ENCODE peak calls at places on chromosomes 3 and 15, in four cellular contexts. V is BJ, D is osteocyte, S is AG04450. Y is an unnamed sample.

GRCh38 chr3:22103423-22103822 is 352.4 kb upstream of the ZNF385D start:
- DNase-seq in V (no peak), D (no peak), S (no peak), Y (no peak)

GRCh38 chr3:141659821-141660597 is 78.1 kb upstream of the RNF7 start:
- DNase-seq in V (no peak), D (peak), S (no peak), Y (peak)

GRCh38 chr15:62436235-62436634 is 271.1 kb upstream of the C2CD4B start:
- DNase-seq in V (no peak), D (no peak), S (no peak), Y (no peak)

GRCh38 chr15:80684697-80685096 is 10.4 kb upstream of the ABHD17C start:
- DNase-seq in V (no peak), D (no peak), S (no peak), Y (no peak)

GRCh38 chr3:99505646-99506269 is 132.6 kb upstream of the COL8A1 start:
- DNase-seq in V (peak), D (no peak), S (peak), Y (no peak)

GRCh38 chr3:163555918-163556317 is 1522.4 kb downstream of the SI start:
- DNase-seq in V (no peak), D (no peak), S (no peak), Y (no peak)

GRCh38 chr3:12868039-12869024 is 27.0 kb upstream of the RPL32 start:
- DNase-seq in V (no peak), D (peak), S (peak), Y (peak)

GRCh38 chr15:40308844-40309189 is 1.1 kb upstream of the PLCB2 start:
- DNase-seq in V (no peak), D (no peak), S (no peak), Y (no peak)

GRCh38 chr15:101115318-101115886 is 136.4 kb downstream of the CHSY1 start:
- DNase-seq in V (no peak), D (no peak), S (no peak), Y (no peak)

GRCh38 chr3:58009749-58010535 is 1.7 kb downstream of the FLNB start:
- DNase-seq in V (no peak), D (no peak), S (no peak), Y (no peak)

GRCh38 chr3:18237251-18238005 is 187.7 kb downstream of the SATB1 start:
- DNase-seq in V (no peak), D (no peak), S (no peak), Y (no peak)

GRCh38 chr3:171181907-171182690 is 155.6 kb upstream of the SLC2A2 start:
- DNase-seq in V (no peak), D (no peak), S (no peak), Y (no peak)

GRCh38 chr15:91926871-91927270 is 73.4 kb downstream of the SLCO3A1 start:
- DNase-seq in V (no peak), D (no peak), S (no peak), Y (no peak)

GRCh38 chr3:27060336-27060735 is 308.8 kb downstream of the NEK10 start:
- DNase-seq in V (no peak), D (no peak), S (no peak), Y (no peak)

GRCh38 chr3:160956785-160957184 is 148.4 kb downstream of the B3GALNT1 start:
- DNase-seq in V (no peak), D (no peak), S (no peak), Y (no peak)

GRCh38 chr15:83320831-83321230 is 36.4 kb upstream of the BNC1 start:
- DNase-seq in V (no peak), D (no peak), S (no peak), Y (no peak)

GRCh38 chr15:85688703-85689102 is 106.0 kb downstream of the KLHL25 start:
- DNase-seq in V (no peak), D (no peak), S (no peak), Y (no peak)

GRCh38 chr3:133494469-133494868 is 79.0 kb upstream of the CDV3 start:
- DNase-seq in V (no peak), D (no peak), S (no peak), Y (no peak)
- TF ChIP-seq CTCF in V (peak), D (peak), S (peak), Y (peak)

GRCh38 chr3:173584093-173584833 is 186.7 kb downstream of the NLGN1 start:
- DNase-seq in V (no peak), D (no peak), S (no peak), Y (no peak)
- TF ChIP-seq CTCF in V (peak), D (peak), S (peak), Y (peak)

DNA sequence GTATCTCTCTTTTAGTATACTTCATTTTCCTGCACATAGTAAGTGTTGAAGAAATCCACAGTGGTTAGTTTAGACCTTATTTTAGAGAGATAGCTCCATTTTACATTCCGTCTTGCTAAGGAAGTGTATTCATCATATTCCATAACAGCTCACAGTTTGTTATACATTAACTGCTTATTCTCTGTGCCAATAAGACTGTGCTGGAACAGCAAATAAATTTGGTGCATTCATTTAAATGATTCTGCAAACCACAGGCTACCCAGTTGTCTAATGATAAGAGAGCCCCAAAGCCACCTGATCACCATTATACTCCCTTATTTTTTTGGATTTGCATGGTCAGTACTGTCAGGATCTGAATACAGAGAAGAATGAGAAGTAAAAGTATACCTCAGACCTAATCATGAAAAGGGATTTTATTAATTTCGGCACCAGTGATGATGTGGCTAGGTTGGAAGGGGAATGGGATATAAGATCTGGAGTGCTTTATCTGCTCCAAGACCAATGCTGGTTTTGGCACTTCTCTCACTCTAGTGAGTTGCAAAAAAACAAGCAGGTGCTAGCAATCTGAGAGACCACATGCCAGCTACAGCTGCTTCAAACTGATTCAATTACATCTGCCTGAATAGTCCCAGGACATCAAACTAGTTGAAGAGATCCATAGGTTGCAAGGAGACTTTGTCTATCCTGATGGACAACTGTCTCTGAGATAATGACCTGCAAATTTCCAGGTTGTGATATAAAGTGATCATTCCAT is 254.8 kb downstream of the ZBTB20 start:
- DNase-seq in V (no peak), D (no peak), S (no peak), Y (no peak)
- TF ChIP-seq CTCF in V (no peak), D (no peak), S (no peak), Y (no peak)

GRCh38 chr3:156376199-156376598 is 178.7 kb downstream of the SSR3 start:
- DNase-seq in V (no peak), D (no peak), S (no peak), Y (no peak)

GRCh38 chr3:156377266-156377665 is 177.7 kb downstream of the SSR3 start:
- DNase-seq in V (no peak), D (no peak), S (no peak), Y (no peak)

GRCh38 chr3:156378871-156379270 is 176.0 kb downstream of the SSR3 start:
- DNase-seq in V (no peak), D (no peak), S (no peak), Y (no peak)

GRCh38 chr3:156381253-156381652 is 173.7 kb downstream of the SSR3 start:
- DNase-seq in V (no peak), D (no peak), S (no peak), Y (no peak)

DNA sequence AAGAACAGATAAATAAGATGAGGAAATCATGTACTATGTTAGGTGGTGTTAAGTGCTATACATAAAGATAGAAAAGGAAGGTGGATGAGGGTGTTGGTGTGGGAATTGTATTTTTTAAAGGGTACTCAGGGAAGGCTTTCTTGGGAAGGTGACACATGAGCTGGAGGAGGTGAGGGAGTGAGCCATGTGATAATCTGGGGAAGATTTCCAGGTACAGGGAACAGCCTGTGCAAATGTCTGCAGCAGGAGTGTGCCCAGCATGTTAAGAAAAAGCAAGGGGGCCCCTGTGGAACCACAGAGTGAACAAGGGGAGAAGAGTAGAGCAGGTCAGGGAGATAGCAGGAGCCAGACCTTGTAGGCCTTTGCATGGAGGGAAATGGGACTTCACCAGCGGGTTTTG is 175.6 kb downstream of the SSR3 start:
- DNase-seq in V (no peak), D (no peak), S (no peak), Y (no peak)
- TF ChIP-seq CTCF in V (no peak), D (no peak), S (no peak), Y (no peak)

GRCh38 chr3:129314757-129315385 is 36.2 kb downstream of the HMCES start:
- DNase-seq in V (peak), D (peak), S (no peak), Y (peak)
- TF ChIP-seq CTCF in V (peak), D (peak), S (no peak), Y (no peak)

GRCh38 chr15:66701422-66702034 is 508 bp upstream of the SMAD6 start:
- DNase-seq in V (no peak), D (peak), S (no peak), Y (peak)
- TF ChIP-seq CTCF in V (no peak), D (no peak), S (no peak), Y (no peak)

DNA sequence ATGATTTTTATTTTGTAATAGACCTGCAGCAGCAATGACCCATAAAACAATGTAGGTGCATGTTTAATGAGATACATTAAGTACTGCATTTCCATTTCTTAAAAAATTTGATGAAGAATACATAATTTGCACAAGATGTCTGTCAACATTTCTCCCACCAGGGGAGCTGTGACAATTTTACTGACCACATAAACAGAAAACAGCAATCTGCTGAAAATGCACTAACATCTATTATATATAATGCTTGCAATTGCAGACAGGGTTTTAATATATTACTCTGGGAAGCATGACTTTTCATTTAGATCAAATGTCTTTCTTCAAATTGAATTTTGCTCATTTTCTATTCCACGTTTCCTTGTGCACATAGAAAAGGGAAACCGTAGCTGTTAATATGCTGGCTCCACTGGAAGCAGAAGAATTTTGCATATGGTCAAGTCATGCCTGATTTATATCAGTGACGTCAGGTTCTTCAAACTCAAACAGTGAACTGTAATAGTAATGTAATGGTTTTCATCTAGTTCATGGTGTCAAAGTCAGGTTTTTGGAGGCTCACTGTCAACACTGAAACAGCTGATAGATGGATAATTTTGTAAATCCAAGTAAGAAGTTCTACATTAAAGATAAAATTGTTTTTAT is 79.8 kb upstream of the IGF1R start:
- DNase-seq in V (no peak), D (no peak), S (no peak), Y (no peak)
- TF ChIP-seq CTCF in V (peak), D (peak), S (peak), Y (peak)

GRCh38 chr3:10623578-10624275 is 118.3 kb upstream of the ATP2B2 start:
- DNase-seq in V (no peak), D (no peak), S (no peak), Y (no peak)

GRCh38 chr3:10625307-10625706 is 119.9 kb upstream of the ATP2B2 start:
- DNase-seq in V (no peak), D (no peak), S (no peak), Y (no peak)

GRCh38 chr3:10631224-10631623 is 125.8 kb upstream of the ATP2B2 start:
- DNase-seq in V (no peak), D (no peak), S (no peak), Y (no peak)

GRCh38 chr3:10628902-10629700 is 123.7 kb upstream of the ATP2B2 start:
- DNase-seq in V (no peak), D (no peak), S (no peak), Y (no peak)

DNA sequence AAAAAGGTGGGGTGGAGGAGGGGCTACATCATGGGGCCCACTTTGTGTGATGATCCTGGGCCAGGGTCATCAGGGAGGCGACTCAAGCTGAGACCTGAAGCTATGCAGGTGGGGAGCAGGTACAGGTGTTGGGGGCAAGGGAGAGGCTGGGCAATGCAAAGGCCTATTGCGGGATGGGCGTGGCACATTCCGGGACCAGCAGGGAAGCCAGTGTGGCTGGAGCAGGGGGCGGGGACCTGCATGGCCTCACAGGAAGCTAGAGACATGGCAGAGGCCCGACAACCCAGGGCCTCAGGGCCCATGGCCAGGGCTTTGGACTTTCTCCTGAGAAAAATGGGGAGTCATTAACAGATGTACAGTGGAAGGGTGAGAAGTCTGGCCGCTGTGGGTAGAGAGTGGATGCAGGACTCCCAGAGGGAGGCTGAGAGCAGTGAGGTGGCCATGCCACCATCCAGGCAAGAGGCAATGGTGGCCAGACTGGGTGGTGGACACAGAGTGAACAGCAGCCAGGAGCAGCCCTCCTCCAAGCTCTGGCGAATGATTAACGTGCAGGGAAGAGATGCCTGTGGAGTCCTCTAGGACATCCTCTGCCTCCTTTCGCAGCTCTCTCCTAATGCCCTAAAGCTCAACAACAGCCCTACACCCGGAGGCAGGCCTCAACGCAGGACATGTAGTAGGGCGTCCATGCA is 122.6 kb upstream of the ATP2B2 start:
- DNase-seq in V (no peak), D (no peak), S (no peak), Y (no peak)
- TF ChIP-seq CTCF in V (no peak), D (no peak), S (no peak), Y (no peak)

Y was measured in type B pancreatic cell.